ENCODE peak calls at places on chromosome 21, in six cellular contexts. T, E, S, N, X and L are unnamed samples.

GRCh38 chr21:38179504-38179900 is 77.3 kb upstream of the KCNJ15 start:
- DNase-seq in N (no peak), X (no peak), E (no peak), T (no peak), S (no peak), L (no peak)

GRCh38 chr21:17442174-17442573 is 70.7 kb upstream of the CXADR start:
- DNase-seq in T (no peak), S (no peak), E (no peak), X (no peak), N (no peak), L (no peak)

GRCh38 chr21:28904961-28905435 is 87.7 kb downstream of the LTN1 start:
- DNase-seq in E (no peak), T (no peak), S (no peak), X (no peak), N (no peak), L (no peak)

GRCh38 chr21:33968998-33969353 is 53.4 kb upstream of the ATP5PO start:
- DNase-seq in N (no peak), X (peak), T (no peak), E (no peak), S (no peak), L (no peak)

GRCh38 chr21:42471716-42472330 is 24.2 kb downstream of the RSPH1 start:
- DNase-seq in X (no peak), T (no peak), N (no peak), S (no peak), E (no peak), L (no peak)

GRCh38 chr21:41703857-41704501 is 62.9 kb downstream of the RIPK4 start:
- DNase-seq in N (no peak), S (no peak), E (no peak), X (no peak), T (no peak), L (no peak)

GRCh38 chr21:34272321-34272720 is 91.5 kb upstream of the KCNE2 start:
- DNase-seq in T (no peak), E (no peak), S (no peak), N (no peak), X (no peak), L (no peak)

GRCh38 chr21:18340387-18340942 is 63.1 kb downstream of the TMPRSS15 start:
- DNase-seq in X (no peak), S (no peak), E (no peak), T (no peak), N (no peak), L (no peak)

GRCh38 chr21:15437873-15438272 is 291.9 kb upstream of the USP25 start:
- DNase-seq in E (no peak), X (no peak), N (no peak), S (peak), T (no peak), L (no peak)

GRCh38 chr21:42411197-42411869 is 7.6 kb downstream of the UBASH3A start:
- DNase-seq in E (no peak), S (no peak), T (no peak), N (peak), X (no peak), L (no peak)

GRCh38 chr21:38916214-38916964 is 110.7 kb downstream of the ETS2 start:
- DNase-seq in S (no peak), T (no peak), N (no peak), X (no peak), E (no peak), L (no peak)

GRCh38 chr21:31416465-31416864 is 72.4 kb upstream of the TIAM1 start:
- DNase-seq in X (peak), T (no peak), E (no peak), S (no peak), N (no peak), L (no peak)

GRCh38 chr21:44450402-44450801 is 4.9 kb upstream of the LRRC3 start:
- DNase-seq in E (no peak), S (no peak), T (no peak), N (no peak), X (no peak), L (no peak)

GRCh38 chr21:41321211-41321907 is 4.8 kb downstream of the FAM3B start:
- DNase-seq in T (no peak), N (no peak), E (no peak), S (peak), X (no peak), L (no peak)

GRCh38 chr21:33286600-33287456 is 20.7 kb downstream of the IL10RB start:
- DNase-seq in N (no peak), X (peak), S (no peak), E (no peak), T (no peak), L (no peak)

GRCh38 chr21:46404306-46404705 is 54.4 kb upstream of the DIP2A start:
- DNase-seq in E (no peak), T (no peak), X (no peak), N (no peak), S (no peak), L (no peak)

GRCh38 chr21:16422702-16423101 is 692.9 kb downstream of the USP25 start:
- DNase-seq in S (no peak), N (no peak), X (no peak), T (no peak), E (no peak), L (no peak)

GRCh38 chr21:30320215-30320614 is at the start of gene KRTAP26-1:
- DNase-seq in N (no peak), E (no peak), X (no peak), S (no peak), T (no peak), L (no peak)

GRCh38 chr21:41576010-41576615 is 68.2 kb upstream of the TMPRSS2 start:
- DNase-seq in S (no peak), T (no peak), E (no peak), X (no peak), N (no peak), L (no peak)